ENCODE peak calls at places on chromosomes 4 and X, in six cellular contexts. V is K562, C is HepG2, M is HCT116, Z is upper lobe of left lung, R is GM12878. K is an unnamed sample.

GRCh38 chr4:114393295-114394038 is 205.1 kb upstream of the UGT8 start:
- ATAC-seq in M (no peak), V (no peak), R (no peak), Z (no peak), C (no peak), K (no peak)

GRCh38 chrX:40936827-40937226 is 148.4 kb upstream of the USP9X start:
- ATAC-seq in V (no peak), M (no peak), R (no peak), Z (no peak), C (no peak), K (no peak)

GRCh38 chr4:38574559-38575333 is 89.3 kb upstream of the KLF3 start:
- ATAC-seq in R (no peak), V (no peak), M (no peak), C (no peak), Z (no peak), K (peak; percentile 51)

GRCh38 chr4:21806991-21807390 is 141.6 kb downstream of the KCNIP4 start:
- ATAC-seq in C (no peak), M (no peak), Z (no peak), R (no peak), V (no peak), K (no peak)

GRCh38 chr4:1815997-1816860 is 23.1 kb downstream of the FGFR3 start:
- ATAC-seq in M (no peak), V (no peak), Z (no peak), C (no peak), R (no peak), K (no peak)

GRCh38 chrX:41369152-41369551 is 35.2 kb downstream of the DDX3X start:
- ATAC-seq in V (no peak), Z (no peak), C (no peak), R (no peak), M (no peak), K (no peak)

GRCh38 chr4:125620066-125620850 is 305.5 kb downstream of the FAT4 start:
- ATAC-seq in V (no peak), R (no peak), Z (no peak), M (no peak), C (no peak), K (no peak)

GRCh38 chrX:115393271-115393670 is 103.8 kb downstream of the LUZP4 start:
- ATAC-seq in C (peak; percentile 67), Z (peak; percentile 80), M (no peak), R (no peak), V (no peak), K (no peak)

GRCh38 chrX:20789103-20789502 is 522.4 kb upstream of the RPS6KA3 start:
- ATAC-seq in Z (no peak), V (no peak), M (no peak), C (no peak), R (no peak), K (no peak)

GRCh38 chr4:125321709-125322362 is 7.1 kb downstream of the FAT4 start:
- ATAC-seq in Z (no peak), V (no peak), M (no peak), R (no peak), C (no peak), K (peak; percentile 42)

GRCh38 chr4:71417150-71417549 is 78.3 kb downstream of the SLC4A4 start:
- ATAC-seq in M (no peak), V (no peak), C (no peak), R (no peak), Z (no peak), K (no peak)

GRCh38 chrX:71618303-71618721 is at the start of gene CXCR3:
- ATAC-seq in C (no peak), Z (peak; percentile 5), V (no peak), M (no peak), R (peak; percentile 63), K (no peak)

GRCh38 chrX:41621236-41621651 is 67.5 kb upstream of the GPR34 start:
- ATAC-seq in Z (no peak), M (no peak), R (no peak), V (peak; percentile 87), C (no peak), K (no peak)

GRCh38 chr4:145663194-145663593 is 16.8 kb upstream of the C4orf51 start:
- ATAC-seq in R (no peak), V (no peak), M (no peak), Z (no peak), C (no peak), K (peak; percentile 82)

GRCh38 chrX:155231163-155231562 is 14.9 kb downstream of the VBP1 start:
- ATAC-seq in R (peak; percentile 95), Z (no peak), M (no peak), V (no peak), C (no peak), K (no peak)

GRCh38 chrX:38660395-38661179 is 99.2 kb downstream of the TSPAN7 start:
- ATAC-seq in V (no peak), C (peak; percentile 44), R (peak; percentile 15), M (no peak), Z (no peak), K (no peak)

GRCh38 chr4:181711387-181711786 is 531.8 kb upstream of the TENM3 start:
- ATAC-seq in C (no peak), V (no peak), Z (no peak), M (no peak), R (no peak), K (no peak)

GRCh38 chr4:78768447-78769177 is 7.5 kb upstream of the BMP2K start:
- ATAC-seq in Z (no peak), V (peak; percentile 17), R (no peak), C (peak; percentile 73), M (no peak), K (no peak)

GRCh38 chr4:94533405-94534223 is 81.9 kb downstream of the PDLIM5 start:
- ATAC-seq in V (peak; percentile 63), C (no peak), M (no peak), Z (no peak), R (peak; percentile 18), K (no peak)

GRCh38 chrX:10381218-10381617 is 224.4 kb downstream of the CLCN4 start:
- ATAC-seq in R (peak; percentile 14), M (no peak), C (no peak), Z (no peak), V (no peak), K (no peak)

GRCh38 chrX:69238960-69239231 is 73.6 kb upstream of the PJA1 start:
- ATAC-seq in M (no peak), R (no peak), V (no peak), Z (no peak), C (no peak), K (no peak)

GRCh38 chrX:38571058-38571457 is 9.7 kb downstream of the TSPAN7 start:
- ATAC-seq in Z (no peak), M (no peak), C (no peak), R (no peak), V (no peak), K (no peak)

GRCh38 chr4:169244210-169244609 is 26.5 kb downstream of the SH3RF1 start:
- ATAC-seq in R (no peak), Z (no peak), M (no peak), C (no peak), V (no peak), K (no peak)

GRCh38 chrX:18769812-18770573 is 62.5 kb downstream of the PPEF1 start:
- ATAC-seq in V (no peak), C (no peak), Z (no peak), R (peak; percentile 66), M (no peak), K (peak; percentile 36)

GRCh38 chr4:4851081-4851480 is 8.4 kb upstream of the MSX1 start:
- ATAC-seq in R (no peak), V (no peak), M (no peak), Z (no peak), C (no peak), K (no peak)

GRCh38 chrX:12901486-12901885 is 4.9 kb upstream of the TLR8 start:
- ATAC-seq in Z (no peak), V (peak; percentile 90), M (peak; percentile 83), C (peak; percentile 49), R (peak; percentile 93), K (no peak)

GRCh38 chr4:7595883-7596535 is 161.3 kb upstream of the PSAPL1 start:
- ATAC-seq in V (no peak), Z (no peak), C (no peak), R (no peak), M (no peak), K (no peak)

DNA sequence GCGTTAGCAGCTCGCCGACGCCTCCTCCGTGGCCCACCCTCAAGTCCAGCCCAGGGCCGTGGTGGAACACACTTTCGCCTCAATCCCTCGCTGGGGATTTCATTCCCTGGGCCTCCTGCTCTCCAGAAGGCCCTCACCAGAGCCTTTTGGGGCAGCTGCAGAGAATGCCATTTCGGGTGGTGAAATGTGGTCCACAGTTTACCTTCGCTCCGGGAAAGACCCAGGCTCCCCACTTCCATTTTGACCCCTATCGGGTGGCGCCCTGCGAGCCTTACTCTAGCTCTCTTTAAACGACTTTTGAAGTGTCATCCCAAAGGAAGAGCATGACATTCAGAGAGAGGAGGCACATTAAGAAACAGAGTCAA is 496 bp downstream of the SH2D1A start:
- ATAC-seq in M (no peak), R (no peak), Z (no peak), V (no peak), C (no peak), K (no peak)
- TF ChIP-seq POLR2A in M (no peak), R (no peak), Z (no peak), V (no peak), C (no peak), K (no peak)

DNA sequence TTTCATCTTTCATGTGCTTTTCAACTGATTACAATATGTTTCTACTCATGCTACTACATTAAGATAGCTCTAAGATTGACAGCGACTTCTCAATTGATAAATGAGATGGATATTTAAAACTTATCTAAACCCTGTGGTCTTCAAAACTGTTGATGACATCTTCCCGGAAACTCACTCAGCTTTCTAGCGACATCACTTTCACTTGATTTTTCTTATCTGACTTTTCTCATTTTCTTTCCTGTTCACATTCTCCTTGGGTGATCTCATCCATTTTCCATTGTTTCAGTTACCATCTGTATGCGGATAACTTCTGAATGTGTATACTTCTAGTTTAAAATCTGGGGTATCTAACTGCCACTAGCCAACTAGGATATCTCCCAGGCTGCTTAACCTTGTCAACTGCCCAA is 3.1 kb downstream of the POLR2B start:
- ATAC-seq in Z (no peak), M (no peak), C (no peak), R (no peak), V (no peak), K (no peak)
- H3K4me3 ChIP-seq in Z (no peak overlapping the region), M (no peak overlapping the region), C (no peak overlapping the region), R (peak overlapping the region; percentile 92), V (peak overlapping the region; percentile 12), K (no peak overlapping the region)

DNA sequence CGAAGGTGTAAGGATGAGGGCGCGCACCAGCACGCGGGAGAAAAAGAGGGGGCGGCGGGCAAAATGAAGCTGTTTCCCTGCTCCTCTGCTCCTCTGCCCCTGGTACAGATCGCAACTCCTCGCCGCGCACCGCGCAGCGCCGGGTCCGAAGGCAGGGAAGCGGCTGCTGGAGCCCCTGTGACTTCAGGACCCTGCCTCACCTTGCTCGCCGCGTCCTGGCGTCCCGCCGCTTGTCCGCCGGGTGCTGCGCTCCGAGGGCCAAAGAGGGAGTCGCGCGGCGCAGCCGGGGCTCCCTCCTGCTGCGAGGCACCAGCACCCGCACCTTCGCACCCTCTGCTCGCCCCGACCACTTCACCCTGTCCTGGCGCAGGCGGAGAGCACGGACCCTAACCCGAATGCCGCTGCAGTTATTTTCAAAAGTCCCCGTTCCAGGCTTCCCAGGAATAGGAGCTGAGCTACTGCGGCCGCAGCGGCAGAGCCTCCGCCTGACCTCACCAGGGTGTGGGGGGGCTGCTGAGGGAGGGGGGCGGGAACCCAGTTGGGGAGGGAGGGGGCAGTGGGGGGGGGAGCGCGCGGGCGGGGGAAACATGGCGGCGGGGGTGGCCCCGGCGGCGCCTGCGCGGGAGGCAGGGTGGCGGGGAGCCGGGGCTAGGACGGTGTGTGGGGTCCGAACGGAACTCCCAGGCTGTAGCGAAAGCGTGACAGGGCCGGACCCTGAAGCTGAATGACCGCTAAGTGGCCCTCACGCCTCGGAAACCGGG is at the start of gene KLHL13:
- ATAC-seq in R (peak; percentile 72), V (peak; percentile 87), C (peak; percentile 89), Z (peak; percentile 50), M (peak; percentile 78), K (peak; percentile 84)
- TF ChIP-seq POLR2AphosphoS5 in R (no peak), V (no peak), C (no peak), Z (no peak), M (no peak), K (no peak)

GRCh38 chr4:185395956-185396723 is 416 bp upstream of the LRP2BP start:
- ATAC-seq in V (peak; percentile 95), C (peak; percentile 85), Z (peak; percentile 98), M (peak; percentile 92), R (peak; percentile 91), K (peak; percentile 97)
- TF ChIP-seq POLR2A in V (peak; percentile 87), C (peak; percentile 5), Z (peak; percentile 89), M (peak; percentile 79), R (peak; percentile 86), K (peak; percentile 73)